ENCODE peak calls at places on chromosome 19, in nine cellular contexts. T is kidney, L is aorta, H is cardiac muscle cell, I is sigmoid colon, D is BJ, S is lower lobe of right lung, G is right atrium auricular region, Z is astrocyte. B is an unnamed sample. For H3K36me3, the result is how much of the 10 kb centered on the place peaks cover.

GRCh38 chr19:27975419-27976005 is 1237.4 kb downstream of the UQCRFS1 start:
- DNase-seq in D (no peak), I (no peak), S (no peak), G (no peak), H (no peak), T (no peak), L (no peak), Z (no peak), B (no peak)

GRCh38 chr19:10339380-10339960 is at the start of gene ICAM3:
- DNase-seq in L (peak), H (no peak), D (no peak), S (peak), I (no peak), T (no peak), G (no peak), Z (no peak), B (peak)

GRCh38 chr19:12666305-12667048 is at the start of the genes MAN2B1 and WDR83:
- DNase-seq in T (peak), H (peak), S (peak), G (peak), D (no peak), L (peak), I (peak), Z (peak), B (peak)

GRCh38 chr19:28549680-28550277 is 663.2 kb downstream of the UQCRFS1 start:
- DNase-seq in L (no peak), D (no peak), T (no peak), Z (no peak), S (no peak), G (no peak), H (no peak), I (no peak), B (no peak)

GRCh38 chr19:7665076-7665475 is 3.8 kb upstream of the RETN start:
- DNase-seq in L (no peak), I (no peak), Z (no peak), T (no peak), D (no peak), H (no peak), G (no peak), S (no peak), B (no peak)

GRCh38 chr19:52094526-52094925 is 1.0 kb downstream of the ZNF841 start:
- DNase-seq in G (no peak), L (no peak), Z (no peak), D (no peak), S (no peak), T (no peak), H (peak), I (no peak), B (no peak)

GRCh38 chr19:28425431-28425931 is 787.5 kb downstream of the UQCRFS1 start:
- DNase-seq in Z (peak), I (no peak), S (no peak), L (no peak), G (no peak), H (no peak), T (no peak), D (peak), B (no peak)

GRCh38 chr19:10420444-10421239 is at the start of gene PDE4A:
- DNase-seq in H (peak), G (no peak), T (peak), D (no peak), Z (no peak), S (no peak), L (no peak), I (no peak), B (peak)

GRCh38 chr19:11504502-11505031 is 1.1 kb downstream of the ZNF653 start:
- DNase-seq in H (no peak), T (no peak), G (no peak), Z (no peak), L (no peak), I (no peak), D (no peak), S (no peak), B (no peak)

GRCh38 chr19:13830761-13831481 is 35.7 kb downstream of the ZSWIM4 start:
- DNase-seq in G (no peak), Z (no peak), T (peak), I (no peak), H (no peak), D (no peak), S (no peak), L (no peak), B (no peak)

GRCh38 chr19:4636151-4636717 is 3.1 kb upstream of the TNFAIP8L1 start:
- DNase-seq in G (no peak), Z (no peak), D (no peak), T (peak), H (peak), S (peak), I (peak), L (peak), B (peak)

GRCh38 chr19:38224014-38224862 is at the start of gene DPF1:
- DNase-seq in T (no peak), S (no peak), Z (peak), I (no peak), D (no peak), L (no peak), G (no peak), H (peak), B (no peak)

GRCh38 chr19:4197625-4198466 is 15.4 kb downstream of the ANKRD24 start:
- DNase-seq in D (no peak), S (no peak), H (peak), G (no peak), T (no peak), I (no peak), L (no peak), Z (no peak), B (no peak)

GRCh38 chr19:33377586-33378475 is 4.3 kb downstream of the CEBPG start:
- DNase-seq in H (no peak), Z (peak), S (no peak), D (no peak), I (peak), G (no peak), L (no peak), T (no peak), B (no peak)

GRCh38 chr19:37966211-37967072 is 59.4 kb downstream of the SIPA1L3 start:
- DNase-seq in Z (peak), G (no peak), T (no peak), S (peak), H (no peak), I (no peak), L (peak), D (no peak), B (no peak)

GRCh38 chr19:12260861-12261260 is 33.8 kb downstream of the ZNF44 start:
- DNase-seq in H (no peak), L (no peak), I (no peak), G (no peak), Z (no peak), S (no peak), D (no peak), T (no peak), B (no peak)

GRCh38 chr19:7590256-7590655 is 5.4 kb upstream of the CAMSAP3 start:
- DNase-seq in D (no peak), I (no peak), L (no peak), G (no peak), T (no peak), S (no peak), H (no peak), Z (no peak), B (no peak)

GRCh38 chr19:4447327-4448146 is 10.1 kb downstream of the UBXN6 start:
- DNase-seq in I (no peak), S (no peak), Z (no peak), L (no peak), H (no peak), T (no peak), G (no peak), D (no peak), B (no peak)

GRCh38 chr19:56163097-56163496 is 12.7 kb upstream of the GALP start:
- DNase-seq in S (no peak), I (no peak), H (no peak), G (no peak), T (no peak), L (no peak), Z (no peak), D (no peak), B (no peak)

GRCh38 chr19:38183227-38183914 is 40.7 kb downstream of the DPF1 start:
- DNase-seq in D (no peak), I (no peak), T (no peak), Z (no peak), G (no peak), H (peak), L (no peak), S (no peak), B (no peak)

GRCh38 chr19:58440556-58440955 is 603 bp upstream of the ZNF132 start:
- DNase-seq in I (no peak), S (no peak), L (no peak), D (no peak), Z (no peak), T (no peak), H (no peak), G (no peak), B (no peak)

GRCh38 chr19:46480409-46480808 is 9.0 kb upstream of the PNMA8A start:
- DNase-seq in I (peak), H (peak), D (no peak), T (peak), L (no peak), Z (peak), G (no peak), S (no peak), B (no peak)

GRCh38 chr19:648904-649733 is 9.4 kb downstream of the FGF22 start:
- DNase-seq in L (no peak), I (no peak), Z (no peak), T (no peak), H (no peak), G (no peak), S (no peak), D (no peak), B (peak)

GRCh38 chr19:647566-648284 is 8.0 kb downstream of the FGF22 start:
- DNase-seq in H (no peak), T (no peak), Z (no peak), L (no peak), S (no peak), D (no peak), I (no peak), G (no peak), B (peak)

GRCh38 chr19:648305-648704 is 8.6 kb downstream of the FGF22 start:
- DNase-seq in S (no peak), G (no peak), D (no peak), T (no peak), H (no peak), Z (no peak), I (no peak), L (no peak), B (peak)

GRCh38 chr19:645912-646797 is 6.5 kb downstream of the FGF22 start:
- DNase-seq in T (no peak), G (no peak), H (no peak), L (peak), D (no peak), Z (no peak), I (no peak), S (no peak), B (peak)

GRCh38 chr19:646798-647565 is 7.3 kb downstream of the FGF22 start:
- DNase-seq in I (no peak), D (no peak), L (no peak), S (no peak), H (no peak), G (no peak), T (no peak), Z (no peak), B (peak)
- H3K36me3 ChIP-seq in I (half or more), D (under half), L (under half), S (half or more), H (under half), G (half or more), T (under half), Z (under half), B (under half)

GRCh38 chr19:44886141-44886540 is 4.9 kb upstream of the TOMM40 start:
- DNase-seq in G (no peak), S (no peak), Z (no peak), T (no peak), D (no peak), H (no peak), L (peak), I (no peak), B (no peak)

GRCh38 chr19:44883962-44884361 is 7.1 kb upstream of the TOMM40 start:
- DNase-seq in Z (no peak), G (no peak), L (no peak), D (no peak), H (no peak), I (no peak), S (no peak), T (no peak), B (no peak)

GRCh38 chr19:44882063-44882462 is 9.0 kb upstream of the TOMM40 start:
- DNase-seq in H (no peak), S (no peak), D (no peak), G (no peak), L (no peak), T (no peak), I (no peak), Z (no peak), B (no peak)

GRCh38 chr19:44887648-44888047 is 3.4 kb upstream of the TOMM40 start:
- DNase-seq in Z (no peak), T (no peak), H (no peak), L (no peak), D (no peak), I (no peak), S (no peak), G (no peak), B (no peak)

DNA sequence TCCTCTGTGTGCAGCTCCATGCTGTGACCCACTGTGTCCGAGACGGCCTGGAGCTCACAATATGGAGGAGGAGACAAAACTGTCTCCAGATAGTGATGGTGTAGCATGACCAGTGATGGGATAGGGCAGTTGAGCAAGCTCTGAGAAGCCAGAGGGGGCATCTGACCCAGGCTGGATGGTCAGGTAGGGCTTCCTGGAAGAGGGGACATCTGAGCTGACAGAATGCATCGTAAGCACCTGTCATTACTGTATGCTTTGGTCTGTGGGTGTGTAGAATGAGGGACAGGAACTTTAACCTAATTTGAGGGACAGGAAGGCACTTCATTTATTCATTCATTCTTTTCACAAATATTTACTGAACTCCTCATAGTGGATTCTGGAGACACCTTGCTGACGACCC is 6.5 kb upstream of the TOMM40 start:
- DNase-seq in Z (no peak), I (no peak), L (no peak), D (no peak), T (no peak), G (no peak), S (no peak), H (no peak), B (no peak)
- H3K36me3 ChIP-seq in Z (under half), I (half or more), L (under half), D (under half), T (under half), G (under half), S (under half), H (under half), B (half or more)

DNA sequence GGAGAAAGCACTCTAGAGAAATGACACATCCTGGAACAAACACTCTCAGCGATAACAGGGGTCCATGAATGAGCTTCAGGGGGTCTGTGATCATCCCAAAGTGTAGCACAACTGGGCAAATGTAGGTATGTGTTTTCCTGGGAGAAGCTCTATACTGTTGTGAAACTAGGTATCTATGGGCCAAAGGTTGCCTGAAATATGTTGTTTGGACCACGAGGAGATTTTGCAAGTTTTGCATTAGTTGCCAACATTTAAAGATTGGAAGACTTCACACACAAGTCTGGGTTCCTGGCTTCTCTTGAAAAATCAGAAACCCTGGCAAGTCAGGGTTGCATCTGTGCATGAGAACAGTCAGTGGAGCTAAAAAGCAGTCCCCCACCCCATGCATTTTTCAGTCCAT is 26.7 kb upstream of the POU2F2 start:
- DNase-seq in Z (no peak), H (no peak), G (no peak), L (no peak), D (no peak), S (no peak), I (no peak), T (no peak), B (no peak)
- H3K36me3 ChIP-seq in Z (under half), H (under half), G (under half), L (under half), D (under half), S (under half), I (under half), T (under half), B (under half)

DNA sequence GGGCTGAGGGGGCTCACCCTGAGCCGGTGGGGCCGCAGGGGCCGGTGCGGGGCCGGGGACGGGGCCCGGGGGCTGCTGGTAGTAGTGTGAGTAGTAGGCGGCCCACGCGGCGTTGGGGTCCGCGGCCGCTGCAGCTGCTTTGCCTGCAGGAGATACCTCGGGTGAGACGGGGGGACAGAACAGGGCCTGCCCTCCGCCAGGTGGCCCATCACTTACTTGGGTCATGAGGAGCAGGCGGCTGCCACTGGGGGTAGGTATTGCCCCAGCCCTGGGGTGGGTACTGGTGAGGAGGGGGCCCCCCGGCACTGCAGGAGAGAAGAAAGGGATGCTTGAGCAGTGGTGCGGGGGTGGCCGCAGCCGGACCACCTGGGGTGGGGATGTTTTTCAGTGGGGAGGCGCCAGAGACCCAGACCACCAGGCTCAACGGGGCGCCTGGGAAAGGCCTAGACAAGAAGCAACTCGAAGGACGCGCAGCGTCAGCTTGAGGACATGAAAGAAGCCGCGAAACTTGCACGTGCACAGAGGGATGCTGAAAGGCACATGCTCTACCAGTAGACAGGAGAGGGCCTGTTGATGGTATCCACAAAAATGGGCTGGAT is 8.9 kb downstream of the KHSRP start:
- DNase-seq in T (no peak), L (no peak), Z (no peak), D (no peak), H (no peak), S (no peak), I (peak), G (no peak), B (no peak)
- H3K36me3 ChIP-seq in T (half or more), L (under half), Z (under half), D (half or more), H (half or more), S (half or more), I (half or more), G (half or more), B (under half)

GRCh38 chr19:18863843-18864362 is 32.1 kb downstream of the CERS1 start:
- DNase-seq in T (no peak), I (no peak), Z (no peak), H (no peak), G (no peak), S (peak), L (no peak), D (no peak), B (peak)
- H3K36me3 ChIP-seq in T (half or more), I (half or more), Z (under half), H (half or more), G (half or more), S (half or more), L (under half), D (half or more), B (half or more)

GRCh38 chr19:8826371-8826770 is 5.7 kb downstream of the ZNF558 start:
- DNase-seq in Z (no peak), S (no peak), L (no peak), T (no peak), I (no peak), D (no peak), H (no peak), G (no peak), B (no peak)
- H3K36me3 ChIP-seq in Z (under half), S (under half), L (under half), T (under half), I (half or more), D (under half), H (under half), G (under half), B (under half)

DNA sequence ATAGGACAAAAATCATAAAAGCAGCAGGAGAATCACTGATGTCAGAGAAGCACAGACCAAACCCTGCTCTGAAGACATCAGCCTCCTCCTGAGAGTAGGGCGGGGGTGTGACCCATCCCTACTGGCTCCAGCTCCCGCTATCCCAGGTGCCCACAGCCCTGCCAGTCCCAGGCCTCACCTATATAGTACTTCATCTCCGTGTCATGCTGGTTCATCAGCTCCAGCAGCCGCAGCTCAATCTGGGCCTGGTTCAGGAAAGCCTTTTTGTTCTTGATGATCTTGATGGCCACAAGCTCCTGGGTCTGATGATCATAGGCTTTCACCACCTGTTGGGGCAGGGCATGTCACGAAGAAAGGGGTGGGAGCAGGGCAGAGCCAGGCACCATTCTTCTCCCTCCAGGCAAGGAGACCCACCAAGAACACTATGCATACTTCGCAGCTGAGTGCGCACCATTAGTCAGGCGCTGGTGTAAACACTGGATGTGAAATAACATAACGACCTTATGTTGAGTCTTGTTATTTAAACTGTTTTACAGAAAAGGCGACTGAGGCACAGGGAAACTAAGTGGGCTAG is 4.2 kb downstream of the DYRK1B start:
- DNase-seq in I (no peak), G (no peak), T (no peak), S (no peak), L (no peak), H (no peak), D (no peak), Z (no peak), B (no peak)
- H3K36me3 ChIP-seq in I (half or more), G (half or more), T (under half), S (half or more), L (under half), H (under half), D (under half), Z (under half), B (half or more)

DNA sequence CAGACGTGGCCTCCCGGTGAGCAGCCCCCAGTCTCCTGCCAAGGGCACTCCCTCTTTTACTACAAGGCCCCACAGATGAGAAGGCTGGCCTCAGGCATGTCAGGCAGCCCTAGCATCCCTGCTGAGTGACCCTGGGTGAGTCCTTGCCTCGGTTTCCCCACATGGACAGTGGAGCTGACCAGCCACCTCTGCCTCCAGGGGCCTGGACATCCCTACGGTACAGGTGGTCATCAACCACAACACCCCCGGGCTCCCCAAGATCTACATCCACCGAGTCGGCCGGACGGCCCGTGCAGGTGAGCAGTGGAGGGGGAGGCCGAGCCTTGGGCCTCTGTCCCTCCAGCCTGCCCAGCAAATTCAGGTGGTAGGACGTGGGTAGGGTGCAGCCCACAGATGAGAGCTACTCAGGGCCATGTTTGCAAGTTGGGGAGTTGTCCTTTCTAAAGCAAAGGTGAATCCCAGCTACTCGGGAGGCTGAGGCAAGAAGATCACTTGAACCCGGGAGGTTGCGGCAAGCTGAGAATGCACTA is 5.2 kb downstream of the DDX49 start:
- DNase-seq in I (no peak), G (no peak), L (no peak), T (no peak), S (no peak), H (no peak), D (no peak), Z (no peak), B (no peak)
- H3K36me3 ChIP-seq in I (half or more), G (half or more), L (under half), T (under half), S (half or more), H (under half), D (under half), Z (under half), B (half or more)